ENCODE peak calls at places on chromosomes 7 and 10, in seven cellular contexts. One of them, this sample, is unnamed.

GRCh38 chr10:46070749-46071148 is 24.7 kb upstream of the MSMB start:
- DNase-seq in HepG2: no peak
- DNase-seq in tibial nerve: no peak
- DNase-seq in HFF-Myc: no peak
- DNase-seq in H1: no peak
- DNase-seq in GM13977: no peak
- DNase-seq in tibial artery: no peak
- DNase-seq in this sample: no peak

GRCh38 chr7:25517906-25518305 is 289.6 kb upstream of the NPVF start:
- DNase-seq in tibial nerve: no peak
- DNase-seq in HFF-Myc: no peak
- DNase-seq in GM13977: no peak
- DNase-seq in tibial artery: no peak
- DNase-seq in H1: no peak
- DNase-seq in HepG2: no peak
- DNase-seq in this sample: no peak

GRCh38 chr7:5773661-5774086 is 7.8 kb downstream of the RNF216 start:
- DNase-seq in HepG2: peak; percentile 63
- DNase-seq in GM13977: no peak
- DNase-seq in H1: no peak
- DNase-seq in tibial nerve: no peak
- DNase-seq in HFF-Myc: peak; percentile 44
- DNase-seq in tibial artery: no peak
- DNase-seq in this sample: no peak

GRCh38 chr7:36966039-36966438 is 241.7 kb upstream of the AOAH start:
- DNase-seq in tibial nerve: no peak
- DNase-seq in GM13977: no peak
- DNase-seq in H1: no peak
- DNase-seq in HepG2: no peak
- DNase-seq in HFF-Myc: no peak
- DNase-seq in tibial artery: no peak
- DNase-seq in this sample: no peak

GRCh38 chr7:76234282-76234584 is 32.5 kb downstream of the SRRM3 start:
- DNase-seq in tibial artery: no peak
- DNase-seq in HFF-Myc: no peak
- DNase-seq in tibial nerve: no peak
- DNase-seq in H1: no peak
- DNase-seq in GM13977: no peak
- DNase-seq in HepG2: no peak
- DNase-seq in this sample: no peak

GRCh38 chr7:30682131-30683083 is at the start of gene CRHR2:
- DNase-seq in HFF-Myc: no peak
- DNase-seq in tibial artery: no peak
- DNase-seq in H1: peak; percentile 81
- DNase-seq in tibial nerve: no peak
- DNase-seq in HepG2: no peak
- DNase-seq in GM13977: peak; percentile 54
- DNase-seq in this sample: no peak

GRCh38 chr10:31771345-31771831 is 157.2 kb downstream of the ARHGAP12 start:
- DNase-seq in H1: no peak
- DNase-seq in tibial nerve: no peak
- DNase-seq in HepG2: no peak
- DNase-seq in GM13977: no peak
- DNase-seq in HFF-Myc: no peak
- DNase-seq in tibial artery: no peak
- DNase-seq in this sample: no peak

GRCh38 chr7:80771523-80771922 is 133.1 kb downstream of the CD36 start:
- DNase-seq in GM13977: no peak
- DNase-seq in HepG2: no peak
- DNase-seq in tibial artery: no peak
- DNase-seq in tibial nerve: no peak
- DNase-seq in HFF-Myc: no peak
- DNase-seq in H1: no peak
- DNase-seq in this sample: no peak

GRCh38 chr7:117259626-117260025 is 63.2 kb downstream of the WNT2 start:
- DNase-seq in H1: no peak
- DNase-seq in GM13977: no peak
- DNase-seq in HFF-Myc: peak; percentile 11
- DNase-seq in tibial nerve: no peak
- DNase-seq in HepG2: no peak
- DNase-seq in tibial artery: no peak
- DNase-seq in this sample: no peak

GRCh38 chr7:64997927-64998391 is 7.1 kb upstream of the ZNF117 start:
- DNase-seq in HFF-Myc: no peak
- DNase-seq in H1: no peak
- DNase-seq in tibial artery: no peak
- DNase-seq in tibial nerve: no peak
- DNase-seq in HepG2: no peak
- DNase-seq in GM13977: no peak
- DNase-seq in this sample: no peak

GRCh38 chr7:771241-772004 is 44.3 kb upstream of the PRKAR1B start:
- DNase-seq in tibial artery: peak; percentile 51
- DNase-seq in HepG2: no peak
- DNase-seq in HFF-Myc: no peak
- DNase-seq in tibial nerve: peak; percentile 44
- DNase-seq in GM13977: no peak
- DNase-seq in H1: no peak
- DNase-seq in this sample: no peak

GRCh38 chr7:80934286-80934685 is 15.4 kb upstream of the SEMA3C start:
- DNase-seq in HepG2: no peak
- DNase-seq in tibial artery: no peak
- DNase-seq in H1: no peak
- DNase-seq in HFF-Myc: no peak
- DNase-seq in tibial nerve: no peak
- DNase-seq in GM13977: no peak
- DNase-seq in this sample: no peak

GRCh38 chr7:115546790-115547189 is 483.8 kb downstream of the TFEC start:
- DNase-seq in H1: no peak
- DNase-seq in GM13977: no peak
- DNase-seq in HepG2: no peak
- DNase-seq in tibial nerve: no peak
- DNase-seq in HFF-Myc: no peak
- DNase-seq in tibial artery: no peak
- DNase-seq in this sample: no peak

GRCh38 chr7:2787251-2787968 is 56.7 kb downstream of the GNA12 start:
- DNase-seq in GM13977: no peak
- DNase-seq in tibial artery: no peak
- DNase-seq in HFF-Myc: no peak
- DNase-seq in HepG2: no peak
- DNase-seq in H1: no peak
- DNase-seq in tibial nerve: no peak
- DNase-seq in this sample: no peak

DNA sequence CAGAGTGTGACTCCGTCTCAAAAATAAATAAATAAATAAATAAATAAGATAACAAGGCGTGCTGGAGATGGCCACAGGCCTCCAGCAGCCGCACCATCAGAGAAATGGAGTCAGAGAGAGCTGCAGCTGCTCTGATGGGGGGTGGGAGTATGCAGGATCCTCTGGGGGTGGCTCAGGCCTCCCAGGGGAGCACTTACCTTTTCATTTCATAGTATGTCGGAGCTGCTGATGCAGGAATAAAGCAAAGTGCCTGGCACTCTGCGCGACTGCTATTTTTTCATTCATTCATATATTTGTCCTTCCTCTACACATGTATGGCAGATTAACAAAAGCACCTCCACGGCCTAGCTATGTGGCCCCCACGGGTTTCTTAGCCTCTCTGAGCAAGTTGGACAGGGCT is 175.9 kb downstream of the CUX1 start:
- DNase-seq in HepG2: no peak
- DNase-seq in GM13977: no peak
- DNase-seq in tibial nerve: no peak
- DNase-seq in HFF-Myc: no peak
- DNase-seq in H1: no peak
- DNase-seq in tibial artery: no peak
- DNase-seq in this sample: no peak
- TF ChIP-seq CTCF in HepG2: no peak
- TF ChIP-seq CTCF in GM13977: no peak
- TF ChIP-seq CTCF in tibial nerve: no peak
- TF ChIP-seq CTCF in HFF-Myc: no peak
- TF ChIP-seq CTCF in H1: no peak
- TF ChIP-seq CTCF in tibial artery: no peak
- TF ChIP-seq CTCF in this sample: no peak

GRCh38 chr7:134742688-134743350 is 36.6 kb upstream of the CALD1 start:
- DNase-seq in H1: no peak
- DNase-seq in HFF-Myc: no peak
- DNase-seq in HepG2: no peak
- DNase-seq in tibial artery: peak; percentile 31
- DNase-seq in GM13977: no peak
- DNase-seq in tibial nerve: no peak
- DNase-seq in this sample: no peak

GRCh38 chr7:134744569-134744968 is 34.9 kb upstream of the CALD1 start:
- DNase-seq in GM13977: no peak
- DNase-seq in HepG2: no peak
- DNase-seq in H1: no peak
- DNase-seq in tibial artery: no peak
- DNase-seq in HFF-Myc: no peak
- DNase-seq in tibial nerve: no peak
- DNase-seq in this sample: no peak

GRCh38 chr7:134739362-134739761 is 40.1 kb upstream of the CALD1 start:
- DNase-seq in GM13977: no peak
- DNase-seq in HepG2: no peak
- DNase-seq in HFF-Myc: no peak
- DNase-seq in H1: no peak
- DNase-seq in tibial artery: no peak
- DNase-seq in tibial nerve: no peak
- DNase-seq in this sample: no peak

GRCh38 chr7:134740364-134740763 is 39.1 kb upstream of the CALD1 start:
- DNase-seq in HFF-Myc: no peak
- DNase-seq in H1: no peak
- DNase-seq in tibial artery: no peak
- DNase-seq in HepG2: no peak
- DNase-seq in tibial nerve: no peak
- DNase-seq in GM13977: no peak
- DNase-seq in this sample: no peak

GRCh38 chr7:134741901-134742635 is 37.4 kb upstream of the CALD1 start:
- DNase-seq in HFF-Myc: no peak
- DNase-seq in GM13977: no peak
- DNase-seq in H1: no peak
- DNase-seq in tibial nerve: no peak
- DNase-seq in tibial artery: no peak
- DNase-seq in HepG2: no peak
- DNase-seq in this sample: no peak
- TF ChIP-seq CTCF in HFF-Myc: no peak
- TF ChIP-seq CTCF in GM13977: no peak
- TF ChIP-seq CTCF in H1: no peak
- TF ChIP-seq CTCF in tibial nerve: no peak
- TF ChIP-seq CTCF in tibial artery: no peak
- TF ChIP-seq CTCF in HepG2: no peak
- TF ChIP-seq CTCF in this sample: no peak

DNA sequence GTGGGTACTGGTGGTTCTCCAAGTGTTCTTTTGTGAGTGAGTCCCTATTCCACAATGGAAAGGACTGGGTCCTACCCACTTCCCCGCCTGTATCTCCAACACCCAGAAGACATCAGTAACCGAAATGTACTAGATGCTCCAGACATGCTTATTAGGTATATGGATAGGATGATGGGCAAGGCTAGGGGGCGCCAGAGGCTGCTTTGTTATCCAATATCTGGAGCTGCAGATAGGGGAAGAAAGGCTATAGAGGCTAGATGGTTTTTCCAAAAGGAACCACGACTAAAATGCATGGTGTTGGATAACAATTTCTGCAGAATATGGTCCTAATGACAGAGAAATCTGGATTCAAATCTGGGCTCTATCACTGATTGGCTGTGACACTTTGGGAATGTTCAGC is 56.2 kb upstream of the TM9SF3 start:
- DNase-seq in HepG2: peak; percentile 54
- DNase-seq in tibial artery: peak; percentile 79
- DNase-seq in tibial nerve: peak; percentile 76
- DNase-seq in HFF-Myc: no peak
- DNase-seq in GM13977: peak; percentile 49
- DNase-seq in H1: peak; percentile 82
- DNase-seq in this sample: peak; percentile 58
- TF ChIP-seq CTCF in HepG2: peak; percentile 81
- TF ChIP-seq CTCF in tibial artery: peak; percentile 27
- TF ChIP-seq CTCF in tibial nerve: peak; percentile 45
- TF ChIP-seq CTCF in HFF-Myc: peak; percentile 39
- TF ChIP-seq CTCF in GM13977: peak; percentile 79
- TF ChIP-seq CTCF in H1: peak; percentile 85
- TF ChIP-seq CTCF in this sample: peak; percentile 74

DNA sequence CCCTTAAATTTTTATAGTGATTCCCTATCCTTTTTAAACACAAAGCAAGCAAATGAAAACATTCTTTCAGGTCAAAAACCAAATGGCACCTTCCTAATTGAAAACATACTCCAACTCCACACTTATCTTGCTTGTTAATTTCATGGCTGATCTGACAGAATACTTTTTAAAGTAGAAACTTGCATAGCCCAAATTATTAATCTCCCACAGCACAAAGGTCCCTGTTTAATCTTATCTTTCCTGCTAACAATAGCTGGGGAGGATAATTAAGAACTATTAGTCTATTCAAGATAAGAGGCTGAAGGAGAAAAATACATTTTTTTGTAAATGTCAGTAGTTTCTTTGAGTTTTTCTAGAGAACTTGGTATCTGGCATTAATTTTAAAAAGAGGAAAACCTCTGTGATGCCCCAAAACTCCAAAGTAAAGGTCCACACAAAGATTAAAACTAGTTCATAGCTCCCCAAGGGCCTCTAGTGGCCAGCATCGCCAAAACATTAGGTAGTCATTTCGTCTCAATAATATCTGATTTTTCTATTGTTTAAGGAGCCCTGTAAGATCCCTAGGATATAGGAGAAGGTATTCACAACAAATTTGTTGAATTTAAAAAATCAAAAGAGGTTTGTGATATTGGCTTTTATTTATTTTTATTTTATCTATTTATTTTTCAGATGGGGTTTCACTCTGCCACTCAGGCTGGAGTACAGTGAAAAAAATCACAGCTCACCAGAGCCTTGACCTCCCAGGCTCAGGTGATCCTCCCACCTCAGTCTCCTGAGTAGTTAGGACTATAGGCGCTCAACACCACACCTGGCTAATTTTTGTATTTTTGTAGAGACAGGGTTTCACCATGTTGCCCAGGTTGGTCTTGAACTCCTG is 14.7 kb downstream of the CDNF start:
- DNase-seq in tibial nerve: peak; percentile 25
- DNase-seq in HFF-Myc: no peak
- DNase-seq in tibial artery: no peak
- DNase-seq in GM13977: peak; percentile 64
- DNase-seq in H1: no peak
- DNase-seq in HepG2: peak; percentile 12
- DNase-seq in this sample: peak; percentile 58
- TF ChIP-seq CTCF in tibial nerve: peak; percentile 54
- TF ChIP-seq CTCF in HFF-Myc: peak; percentile 75
- TF ChIP-seq CTCF in tibial artery: peak; percentile 50
- TF ChIP-seq CTCF in GM13977: peak; percentile 77
- TF ChIP-seq CTCF in H1: peak; percentile 56
- TF ChIP-seq CTCF in HepG2: peak; percentile 55
- TF ChIP-seq CTCF in this sample: peak; percentile 77

GRCh38 chr10:48745662-48746245 is 61.1 kb downstream of the WDFY4 start:
- DNase-seq in tibial artery: no peak
- DNase-seq in H1: peak; percentile 79
- DNase-seq in HFF-Myc: no peak
- DNase-seq in tibial nerve: no peak
- DNase-seq in GM13977: no peak
- DNase-seq in HepG2: no peak
- DNase-seq in this sample: no peak
- TF ChIP-seq CTCF in tibial artery: no peak
- TF ChIP-seq CTCF in H1: peak; percentile 87
- TF ChIP-seq CTCF in HFF-Myc: peak; percentile 19
- TF ChIP-seq CTCF in tibial nerve: no peak
- TF ChIP-seq CTCF in GM13977: no peak
- TF ChIP-seq CTCF in HepG2: peak; percentile 59
- TF ChIP-seq CTCF in this sample: no peak

This sample was measured in GM10248.